ENCODE peak calls at places on chromosomes 16 and 17, in six cellular contexts. A is endothelial cell; Q is CD8-positive, alpha-beta T cell; D is H9; M is HL-60; V is CD14-positive monocyte. Z is an unnamed sample.

GRCh38 chr16:66418165-66418962 is 8.7 kb upstream of the BEAN1 start:
- DNase-seq in M (no peak), D (no peak), Q (no peak), A (no peak), V (no peak), Z (no peak)

GRCh38 chr16:68995011-68995504 is 110.4 kb upstream of the HAS3 start:
- DNase-seq in M (no peak), A (peak), V (no peak), D (peak), Q (no peak), Z (no peak)

GRCh38 chr17:40509626-40510327 is 8.4 kb upstream of the TNS4 start:
- DNase-seq in D (no peak), Q (no peak), V (no peak), M (no peak), A (no peak), Z (no peak)

GRCh38 chr16:23014592-23014991 is 134.7 kb downstream of the USP31 start:
- DNase-seq in Q (no peak), V (no peak), D (no peak), M (peak), A (no peak), Z (no peak)

GRCh38 chr16:80573700-80574120 is 32.9 kb downstream of the DYNLRB2 start:
- DNase-seq in A (no peak), D (no peak), V (no peak), Q (no peak), M (no peak), Z (no peak)

GRCh38 chr16:3645504-3646347 is 8.8 kb upstream of the DNASE1 start:
- DNase-seq in D (peak), V (no peak), A (no peak), M (no peak), Q (no peak), Z (no peak)

GRCh38 chr17:46157443-46158107 is 35.7 kb downstream of the KANSL1 start:
- DNase-seq in M (no peak), A (no peak), Q (no peak), D (no peak), V (no peak), Z (no peak)

GRCh38 chr17:16444258-16444886 is 29.0 kb downstream of the TRPV2 start:
- DNase-seq in D (peak), Q (no peak), V (no peak), A (no peak), M (no peak), Z (no peak)

GRCh38 chr16:77637939-77638338 is 84.4 kb upstream of the NUDT7 start:
- DNase-seq in D (no peak), A (no peak), V (no peak), Q (no peak), M (no peak), Z (no peak)

GRCh38 chr16:23114131-23114904 is 34.9 kb downstream of the USP31 start:
- DNase-seq in D (no peak), V (no peak), Q (no peak), M (no peak), A (no peak), Z (no peak)

GRCh38 chr17:58006563-58006923 is 503 bp downstream of the SRSF1 start:
- DNase-seq in M (no peak), D (peak), V (peak), A (peak), Q (peak), Z (no peak)

GRCh38 chr16:72860726-72861562 is 187.0 kb downstream of the ZFHX3 start:
- DNase-seq in A (no peak), Q (no peak), V (no peak), M (no peak), D (no peak), Z (no peak)

GRCh38 chr16:87701066-87701425 is 64.7 kb downstream of the KLHDC4 start:
- DNase-seq in M (no peak), A (no peak), V (no peak), Q (no peak), D (no peak), Z (peak)

GRCh38 chr17:72090108-72090507 is 30.7 kb upstream of the SOX9 start:
- DNase-seq in D (no peak), Q (no peak), M (no peak), A (no peak), V (no peak), Z (no peak)

GRCh38 chr17:76056882-76057281 is 15.4 kb downstream of the SRP68 start:
- DNase-seq in M (no peak), Q (no peak), D (no peak), A (no peak), V (no peak), Z (no peak)

GRCh38 chr17:27915715-27916114 is 22.6 kb upstream of the LYRM9 start:
- DNase-seq in Q (no peak), V (no peak), M (no peak), A (no peak), D (peak), Z (no peak)

GRCh38 chr16:79597775-79598174 is 2.8 kb downstream of the MAF start:
- DNase-seq in M (no peak), V (no peak), D (no peak), Q (no peak), A (no peak), Z (no peak)

GRCh38 chr17:32876414-32877163 is at the start of gene MYO1D:
- DNase-seq in Q (peak), A (no peak), D (peak), V (no peak), M (no peak), Z (peak)
- TF ChIP-seq CTCF in Q (no peak), A (peak), D (peak), V (no peak), M (no peak), Z (peak)

GRCh38 chr17:50365165-50365564 is 7.8 kb downstream of the MRPL27 start:
- DNase-seq in M (no peak), A (no peak), D (no peak), Q (no peak), V (no peak), Z (no peak)

GRCh38 chr17:50364061-50364458 is 8.9 kb downstream of the MRPL27 start:
- DNase-seq in V (no peak), Q (no peak), D (no peak), A (no peak), M (no peak), Z (no peak)

GRCh38 chr17:50363217-50364060 is 9.5 kb downstream of the MRPL27 start:
- DNase-seq in D (peak), A (peak), V (no peak), M (no peak), Q (no peak), Z (no peak)

GRCh38 chr17:50365649-50366393 is 7.2 kb downstream of the MRPL27 start:
- DNase-seq in A (no peak), V (no peak), Q (no peak), M (no peak), D (no peak), Z (no peak)

DNA sequence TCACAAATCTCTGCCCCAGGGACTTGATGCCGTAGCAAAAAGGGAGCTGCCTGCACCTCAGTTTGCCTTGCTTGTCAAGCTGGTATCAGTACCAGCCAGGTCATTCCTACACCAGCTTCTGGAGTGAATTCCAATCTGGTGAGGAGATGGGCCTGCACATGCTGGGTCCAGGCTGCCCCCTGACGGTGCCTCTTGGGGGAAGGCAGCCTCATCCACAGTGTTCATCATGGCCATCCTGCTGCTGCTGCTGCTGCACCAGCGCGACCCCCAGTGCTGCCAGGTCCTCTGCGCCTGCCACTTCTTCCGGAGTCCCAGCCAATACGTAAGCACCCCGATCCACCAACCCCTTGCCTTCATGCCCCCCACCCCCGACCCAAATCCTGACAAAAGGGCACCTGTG is 8.3 kb downstream of the MRPL27 start:
- DNase-seq in A (no peak), Q (no peak), D (peak), M (no peak), V (no peak), Z (no peak)
- TF ChIP-seq CTCF in A (no peak), Q (no peak), D (peak), M (no peak), V (no peak), Z (no peak)

DNA sequence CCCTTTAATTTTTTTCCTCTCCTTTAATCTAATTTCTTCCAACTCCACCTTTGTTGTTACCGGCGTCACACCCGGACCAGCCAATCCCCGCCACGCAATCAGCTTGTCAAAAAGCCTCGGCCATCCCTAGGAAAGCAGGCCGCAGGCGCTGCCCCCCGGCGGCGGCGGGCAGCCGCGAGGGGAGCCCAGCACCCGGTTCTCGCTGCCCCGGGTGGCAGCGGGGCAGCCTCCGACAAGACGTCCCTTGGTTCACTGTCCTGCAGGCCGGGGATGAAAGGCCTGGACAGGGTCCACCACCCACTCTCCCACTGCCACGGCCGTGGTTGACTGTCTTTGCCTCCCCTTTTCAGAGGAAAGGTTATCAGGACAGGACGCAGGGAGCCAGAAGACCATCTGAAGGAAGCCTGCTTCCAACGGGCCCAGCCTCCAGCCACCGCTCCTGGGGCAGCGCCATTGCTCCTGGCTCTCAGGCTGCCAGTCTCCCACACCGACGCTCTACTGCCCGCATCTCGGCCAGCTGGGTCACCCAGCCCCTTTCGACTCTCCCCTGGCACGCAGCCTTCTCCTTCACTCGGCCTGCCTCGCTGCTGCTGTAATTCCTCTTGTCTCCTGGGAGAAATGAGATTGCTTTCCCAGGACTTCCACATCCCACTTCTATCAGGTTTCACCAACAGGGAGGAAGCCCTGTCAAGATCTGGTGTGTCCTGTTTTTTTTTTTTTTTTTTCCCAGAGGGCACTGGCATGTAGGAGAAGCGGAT is 2.8 kb upstream of the UBTF start:
- DNase-seq in Q (peak), D (peak), M (no peak), A (peak), V (no peak), Z (peak)
- TF ChIP-seq CTCF in Q (no peak), D (peak), M (no peak), A (no peak), V (peak), Z (peak)

GRCh38 chr17:53466733-53467132 is 356.0 kb upstream of the KIF2B start:
- DNase-seq in D (no peak), Q (no peak), M (no peak), A (no peak), V (no peak), Z (no peak)

GRCh38 chr17:53472586-53472985 is 350.1 kb upstream of the KIF2B start:
- DNase-seq in Q (no peak), D (no peak), M (no peak), V (no peak), A (no peak), Z (no peak)

DNA sequence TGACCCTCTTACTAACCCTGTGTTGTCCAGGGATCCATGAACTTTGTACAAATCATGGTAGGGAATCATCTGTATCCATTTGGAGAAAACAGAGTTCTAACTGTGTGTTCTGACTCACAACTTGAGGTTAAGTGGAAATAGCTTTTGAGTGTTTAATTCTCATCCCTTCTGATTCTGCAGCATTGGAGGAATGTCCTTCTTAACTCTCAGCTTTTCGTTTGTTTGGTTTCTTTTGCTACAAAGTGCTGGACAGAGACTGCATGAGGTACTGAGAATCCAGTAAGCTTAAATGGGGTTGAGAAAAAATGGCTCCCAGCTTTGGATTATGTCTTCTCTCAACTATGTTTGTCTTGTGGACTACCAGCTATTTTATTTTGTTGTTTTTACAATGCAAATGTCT is 352.1 kb upstream of the KIF2B start:
- DNase-seq in A (no peak), M (no peak), V (no peak), D (no peak), Q (no peak), Z (no peak)
- TF ChIP-seq CTCF in A (no peak), M (no peak), V (no peak), D (no peak), Q (no peak), Z (no peak)

DNA sequence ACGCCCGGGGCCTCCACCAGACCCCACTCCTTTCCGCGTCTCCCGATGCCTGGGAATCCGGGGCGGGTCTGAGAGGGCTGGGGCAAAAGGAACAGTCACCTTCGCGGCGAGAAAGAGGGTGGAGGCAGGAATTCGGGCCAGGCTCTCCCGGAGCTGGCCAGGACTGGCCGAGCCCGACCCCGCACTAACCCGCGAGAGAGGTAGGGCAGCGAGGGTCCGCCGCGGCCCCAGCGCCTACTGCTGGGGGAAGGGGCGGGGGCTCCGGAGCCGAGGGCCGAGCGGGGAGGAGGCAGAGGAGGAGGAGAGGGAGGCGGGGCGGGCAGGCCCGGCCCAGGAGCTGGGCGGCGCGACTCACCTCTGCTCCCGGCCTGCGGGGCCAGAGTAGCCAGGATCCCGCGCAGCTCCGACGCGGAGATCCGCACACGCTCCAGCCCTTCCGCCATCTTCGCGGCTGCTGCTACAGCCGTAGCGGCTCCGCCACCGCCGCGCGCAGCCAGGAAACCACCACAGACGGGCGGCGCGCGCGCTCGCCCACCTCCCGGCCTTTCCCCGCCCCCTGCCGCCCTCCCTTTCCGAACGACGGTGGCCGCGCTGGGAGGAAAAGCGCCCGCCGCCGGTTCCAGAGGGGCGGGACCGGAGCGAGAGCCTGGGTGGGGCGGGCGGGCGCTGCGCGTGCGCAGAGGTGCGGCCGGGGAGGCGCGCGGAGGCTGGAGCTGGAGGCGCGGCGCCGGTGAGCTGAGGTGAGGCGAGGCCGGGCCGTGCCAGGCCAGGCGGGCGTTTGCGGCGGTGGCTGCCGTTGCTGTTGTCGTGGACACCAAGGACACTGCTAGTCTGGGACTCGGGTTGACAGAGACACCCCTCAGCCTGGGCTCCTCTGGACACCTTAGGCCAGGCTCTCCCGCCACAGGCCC is at the start of the genes SMG6 and SRR:
- DNase-seq in A (peak), Q (peak), V (peak), D (peak), M (peak), Z (peak)
- TF ChIP-seq CTCF in A (no peak), Q (no peak), V (no peak), D (no peak), M (no peak), Z (no peak)

DNA sequence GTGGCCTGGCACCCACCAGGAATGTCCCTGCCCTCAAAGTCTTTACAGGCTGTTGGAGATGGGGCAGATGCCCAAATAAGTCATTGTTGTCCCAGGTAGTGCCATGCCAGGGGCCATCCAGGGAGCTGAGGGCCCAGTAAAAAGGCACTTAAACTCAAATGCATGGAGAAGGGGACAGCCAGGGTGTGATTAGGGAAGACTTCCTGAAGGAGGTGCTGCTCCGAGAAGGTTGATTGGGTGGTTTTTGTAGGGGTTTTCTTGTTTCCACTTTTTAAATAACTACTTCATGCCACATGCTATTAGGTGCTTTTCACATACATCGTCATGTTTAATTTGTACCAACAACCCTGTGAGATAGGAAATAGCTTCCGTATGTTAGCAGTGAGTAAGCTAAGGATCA is 66.9 kb downstream of the RAI1 start:
- DNase-seq in M (no peak), D (no peak), A (no peak), V (no peak), Q (no peak), Z (no peak)
- TF ChIP-seq CTCF in M (no peak), D (peak), A (no peak), V (no peak), Q (no peak), Z (peak)

GRCh38 chr17:66948061-66948750 is 16.3 kb upstream of the CACNG4 start:
- DNase-seq in Q (no peak), M (no peak), D (no peak), V (no peak), A (no peak), Z (no peak)
- TF ChIP-seq CTCF in Q (no peak), M (no peak), D (no peak), V (no peak), A (no peak), Z (no peak)

GRCh38 chr17:6668727-6669425 is 17.3 kb downstream of the C17orf100 start:
- DNase-seq in V (no peak), D (peak), M (no peak), Q (no peak), A (no peak), Z (no peak)
- TF ChIP-seq CTCF in V (no peak), D (no peak), M (no peak), Q (no peak), A (no peak), Z (no peak)